ENCODE peak calls at places on chromosome 5, in four cellular contexts. Q, P, O and Z are unnamed samples.

GRCh38 chr5:33400675-33401074 is 40.1 kb upstream of the TARS1 start:
- DNase-seq in Q (no peak), P (no peak), O (no peak), Z (no peak)

GRCh38 chr5:177041936-177042335 is 19.4 kb downstream of the ZNF346 start:
- DNase-seq in Q (no peak), P (no peak), O (no peak), Z (no peak)

GRCh38 chr5:65101706-65102105 is 333.0 kb downstream of the CWC27 start:
- DNase-seq in Q (no peak), P (no peak), O (no peak), Z (no peak)

GRCh38 chr5:16897800-16898199 is 38.3 kb downstream of the MYO10 start:
- DNase-seq in Q (no peak), P (no peak), O (no peak), Z (no peak)

GRCh38 chr5:150595466-150596031 is 44.9 kb upstream of the SYNPO start:
- DNase-seq in Q (no peak), P (no peak), O (no peak), Z (no peak)

GRCh38 chr5:1040571-1040970 is 32.0 kb downstream of the NKD2 start:
- DNase-seq in Q (no peak), P (no peak), O (no peak), Z (no peak)

GRCh38 chr5:103119765-103120606 is at the start of the genes GIN1 and PPIP5K2:
- DNase-seq in Q (peak), P (peak), O (peak), Z (peak)

GRCh38 chr5:137461636-137462596 is 37.2 kb downstream of the SPOCK1 start:
- DNase-seq in Q (no peak), P (no peak), O (no peak), Z (no peak)

GRCh38 chr5:131186561-131187256 is 16.0 kb downstream of the LYRM7 start:
- DNase-seq in Q (no peak), P (no peak), O (peak), Z (no peak)

GRCh38 chr5:14696057-14696456 is 31.5 kb downstream of the OTULIN start:
- DNase-seq in Q (no peak), P (no peak), O (no peak), Z (no peak)

GRCh38 chr5:150623152-150623877 is 17.1 kb upstream of the SYNPO start:
- DNase-seq in Q (peak), P (no peak), O (no peak), Z (no peak)

GRCh38 chr5:168749391-168750100 is 170.4 kb upstream of the PANK3 start:
- DNase-seq in Q (no peak), P (no peak), O (no peak), Z (no peak)

GRCh38 chr5:132202711-132203463 is 24.8 kb downstream of the P4HA2 start:
- DNase-seq in Q (no peak), P (no peak), O (no peak), Z (no peak)

GRCh38 chr5:76811214-76811613 is 7.6 kb upstream of the F2RL1 start:
- DNase-seq in Q (no peak), P (no peak), O (no peak), Z (no peak)

GRCh38 chr5:158732345-158732744 is 367.4 kb downstream of the EBF1 start:
- DNase-seq in Q (no peak), P (no peak), O (no peak), Z (no peak)

GRCh38 chr5:2876183-2876582 is 124.7 kb upstream of the IRX2 start:
- DNase-seq in Q (no peak), P (no peak), O (no peak), Z (no peak)

GRCh38 chr5:68962632-68963484 is 131.0 kb upstream of the SLC30A5 start:
- DNase-seq in Q (peak), P (peak), O (peak), Z (peak)

GRCh38 chr5:108084105-108084504 is 297.8 kb downstream of the FBXL17 start:
- DNase-seq in Q (no peak), P (no peak), O (no peak), Z (peak)

GRCh38 chr5:157748740-157749461 is 5.4 kb downstream of the LSM11 start:
- DNase-seq in Q (peak), P (peak), O (no peak), Z (no peak)

GRCh38 chr5:108146222-108146621 is 235.7 kb downstream of the FBXL17 start:
- DNase-seq in Q (no peak), P (no peak), O (no peak), Z (no peak)

GRCh38 chr5:14277407-14278320 is 134.5 kb downstream of the TRIO start:
- DNase-seq in Q (no peak), P (no peak), O (no peak), Z (no peak)

GRCh38 chr5:171429543-171429910 is 10.1 kb downstream of the FGF18 start:
- DNase-seq in Q (no peak), P (no peak), O (no peak), Z (no peak)

GRCh38 chr5:362978-363765 is 41.7 kb downstream of the AHRR start:
- DNase-seq in Q (no peak), P (no peak), O (no peak), Z (no peak)

GRCh38 chr5:5179079-5179478 is 38.9 kb downstream of the ADAMTS16 start:
- DNase-seq in Q (no peak), P (no peak), O (no peak), Z (no peak)

GRCh38 chr5:150142189-150142788 is 13.4 kb downstream of the PDGFRB start:
- DNase-seq in Q (no peak), P (no peak), O (no peak), Z (no peak)

GRCh38 chr5:56913766-56914165 is 4.4 kb downstream of the SETD9 start:
- DNase-seq in Q (no peak), P (no peak), O (no peak), Z (no peak)

GRCh38 chr5:14004598-14005394 is 60.3 kb upstream of the DNAH5 start:
- DNase-seq in Q (no peak), P (no peak), O (peak), Z (no peak)

GRCh38 chr5:133275631-133276030 is 223.8 kb downstream of the HSPA4 start:
- DNase-seq in Q (no peak), P (no peak), O (no peak), Z (no peak)

GRCh38 chr5:6188344-6188743 is 190.0 kb downstream of the MED10 start:
- DNase-seq in Q (no peak), P (no peak), O (no peak), Z (no peak)

GRCh38 chr5:31407921-31408714 is 123.8 kb downstream of the DROSHA start:
- DNase-seq in Q (no peak), P (peak), O (no peak), Z (no peak)

GRCh38 chr5:139694556-139695182 is 46.5 kb downstream of the CXXC5 start:
- DNase-seq in Q (no peak), P (no peak), O (no peak), Z (no peak)

GRCh38 chr5:61640631-61641030 is 308.6 kb downstream of the ZSWIM6 start:
- DNase-seq in Q (no peak), P (no peak), O (no peak), Z (no peak)

GRCh38 chr5:110269478-110270142 is 456.9 kb downstream of the TMEM232 start:
- DNase-seq in Q (no peak), P (no peak), O (no peak), Z (no peak)

GRCh38 chr5:174680901-174681565 is 43.3 kb upstream of the MSX2 start:
- DNase-seq in Q (no peak), P (no peak), O (no peak), Z (no peak)

GRCh38 chr5:23466401-23466886 is 41.0 kb upstream of the PRDM9 start:
- DNase-seq in Q (no peak), P (no peak), O (peak), Z (no peak)

GRCh38 chr5:138873096-138873885 is 1.8 kb downstream of the LRRTM2 start:
- DNase-seq in Q (peak), P (no peak), O (no peak), Z (no peak)

GRCh38 chr5:113713051-113713450 is 199.6 kb downstream of the YTHDC2 start:
- DNase-seq in Q (no peak), P (no peak), O (no peak), Z (no peak)

GRCh38 chr5:117788596-117788995 is 1199.8 kb downstream of the DTWD2 start:
- DNase-seq in Q (no peak), P (no peak), O (no peak), Z (no peak)